ENCODE peak calls at places on chromosomes 1 and 21, in eight cellular contexts. B is T-helper 2 cell, Q is T follicular helper cell, T is nucleus accumbens, N is fibroblast of mammary gland, M is HCEC 1CT, P is COLO829, V is H9. O is an unnamed sample.

GRCh38 chr1:233759665-233760064 is 144.8 kb upstream of the SLC35F3 start:
- DNase-seq in B (no peak), M (no peak), N (no peak), Q (no peak), T (no peak), P (no peak), V (no peak), O (no peak)

GRCh38 chr1:236467327-236467641 is 56.5 kb upstream of the LGALS8 start:
- DNase-seq in Q (no peak), B (no peak), P (no peak), N (no peak), M (no peak), V (no peak), T (no peak), O (no peak)

GRCh38 chr1:24989082-24989481 is 59.0 kb upstream of the RUNX3 start:
- DNase-seq in M (no peak), Q (no peak), B (no peak), P (no peak), T (no peak), V (no peak), N (no peak), O (no peak)

GRCh38 chr1:12229835-12230548 is at the start of gene VPS13D:
- DNase-seq in P (peak), M (peak), B (peak), T (peak), Q (peak), V (peak), N (peak), O (no peak)

GRCh38 chr1:8763888-8764287 is 53.6 kb downstream of the RERE start:
- DNase-seq in V (peak), M (peak), B (no peak), Q (no peak), P (no peak), T (no peak), N (no peak), O (no peak)

GRCh38 chr1:163824490-163824889 is 502.7 kb downstream of the NUF2 start:
- DNase-seq in N (no peak), T (no peak), Q (no peak), B (no peak), V (no peak), P (no peak), M (no peak), O (no peak)

GRCh38 chr1:112715264-112716053 is at the start of gene PPM1J:
- DNase-seq in N (peak), B (peak), M (peak), V (peak), Q (peak), T (peak), P (peak), O (peak)

GRCh38 chr1:93758842-93759515 is 77.3 kb upstream of the BCAR3 start:
- DNase-seq in N (peak), V (no peak), T (no peak), Q (no peak), B (peak), P (peak), M (peak), O (no peak)

GRCh38 chr21:33650929-33651505 is 8.7 kb downstream of the ITSN1 start:
- DNase-seq in T (no peak), P (no peak), M (peak), V (no peak), Q (no peak), B (no peak), N (no peak), O (no peak)

GRCh38 chr1:177737456-177737855 is 232.4 kb downstream of the SEC16B start:
- DNase-seq in V (no peak), N (no peak), B (no peak), P (no peak), M (no peak), Q (no peak), T (no peak), O (no peak)

GRCh38 chr21:43626390-43626789 is 32.9 kb downstream of the HSF2BP start:
- DNase-seq in M (no peak), Q (no peak), V (no peak), B (no peak), P (no peak), N (no peak), T (no peak), O (no peak)